ENCODE peak calls at places on chromosome 18, in five cellular contexts. Q is DMS153; K is BJ; C is central memory CD4-positive, alpha-beta T cell; P is activated naive CD8-positive, alpha-beta T cell treated with anti-CD3 and anti-CD28 coated beads for 36 hours. N is an unnamed sample.

GRCh38 chr18:46660955-46661749 is 4.1 kb upstream of the LOXHD1 start:
- DNase-seq in K (no peak), C (no peak), Q (no peak), P (no peak), N (no peak)

GRCh38 chr18:335741-336140 is 67.9 kb upstream of the THOC1 start:
- DNase-seq in K (no peak), C (no peak), P (no peak), Q (no peak), N (no peak)

GRCh38 chr18:44716697-44717163 is 36.0 kb downstream of the SETBP1 start:
- DNase-seq in C (no peak), K (no peak), P (no peak), Q (no peak), N (no peak)

GRCh38 chr18:8140841-8141501 is 468.3 kb upstream of the RAB12 start:
- DNase-seq in C (no peak), Q (no peak), K (peak), P (no peak), N (no peak)

GRCh38 chr18:50853863-50854271 is 25.1 kb upstream of the ME2 start:
- DNase-seq in Q (no peak), P (no peak), C (no peak), K (no peak), N (no peak)

GRCh38 chr18:40046596-40046995 is 1908.4 kb upstream of the PIK3C3 start:
- DNase-seq in C (no peak), P (no peak), Q (no peak), K (no peak), N (no peak)

GRCh38 chr18:69992776-69993175 is 45.1 kb upstream of the CD226 start:
- DNase-seq in Q (no peak), C (no peak), P (no peak), K (no peak), N (no peak)

GRCh38 chr18:26540041-26540628 is 8.2 kb downstream of the KCTD1 start:
- DNase-seq in P (no peak), C (no peak), K (peak), Q (no peak), N (no peak)

GRCh38 chr18:76532875-76533274 is 37.8 kb upstream of the ZNF516 start:
- DNase-seq in Q (no peak), P (no peak), K (no peak), C (no peak), N (no peak)

GRCh38 chr18:25299426-25299825 is 52.5 kb downstream of the ZNF521 start:
- DNase-seq in C (no peak), Q (no peak), K (peak), P (no peak), N (no peak)

GRCh38 chr18:34909637-34910364 is 131.4 kb upstream of the MAPRE2 start:
- DNase-seq in Q (no peak), K (peak), C (no peak), P (no peak), N (no peak)

GRCh38 chr18:39845673-39846072 is 2109.4 kb upstream of the PIK3C3 start:
- DNase-seq in C (no peak), Q (no peak), K (no peak), P (no peak), N (no peak)

GRCh38 chr18:47968006-47968676 is 37.7 kb upstream of the SMAD2 start:
- DNase-seq in C (no peak), P (no peak), Q (no peak), K (no peak), N (no peak)

GRCh38 chr18:27921904-27922541 is 254.9 kb downstream of the CDH2 start:
- DNase-seq in P (no peak), Q (no peak), K (peak), C (no peak), N (no peak)

GRCh38 chr18:33432857-33433256 is 7.7 kb downstream of the CCDC178 start:
- DNase-seq in K (no peak), Q (no peak), P (no peak), C (no peak), N (no peak)

GRCh38 chr18:75360941-75361340 is 66.6 kb downstream of the SMIM21 start:
- DNase-seq in C (no peak), Q (no peak), K (no peak), P (no peak), N (no peak)

GRCh38 chr18:34913837-34914755 is 127.1 kb upstream of the MAPRE2 start:
- DNase-seq in K (no peak), Q (no peak), C (no peak), P (no peak), N (no peak)

GRCh38 chr18:43596106-43596712 is 318.9 kb upstream of the SYT4 start:
- DNase-seq in Q (peak), P (no peak), C (no peak), K (no peak), N (no peak)

GRCh38 chr18:24878289-24878688 is 417.9 kb downstream of the HRH4 start:
- DNase-seq in Q (no peak), P (no peak), C (no peak), K (no peak), N (no peak)

N was measured in stimulated activated naive CD8-positive, alpha-beta T cell treated with anti-CD3 and anti-CD28 coated beads, Interleukin-15, amount 100 ng/mL, for 72 hours.